ENCODE peak calls at places on chromosomes 11 and 22, in seven cellular contexts. Z is cerebellum; W is mesenchymal stem cell; O is activated CD4-positive, alpha-beta T cell treated with anti-CD3 and anti-CD28 coated beads for 24 hours; Q is hypothalamus; A is kidney tubule cell; G is activated CD4-positive, CD25-positive, alpha-beta regulatory T cell. F is an unnamed sample.

GRCh38 chr11:69460540-69461257 is 20.8 kb upstream of the LINC01488 start:
- DNase-seq in G (no peak), A (peak; percentile 82), O (no peak), W (peak; percentile 69), Z (no peak), Q (no peak), F (no peak)

GRCh38 chr11:17208257-17208999 is 642 bp upstream of the PIK3C2A start:
- DNase-seq in A (peak; percentile 81), G (no peak), Q (peak; percentile 83), Z (peak; percentile 79), W (peak; percentile 78), O (peak; percentile 7), F (peak; percentile 55)

GRCh38 chr11:69232821-69233760 is 60.9 kb upstream of the MYEOV start:
- DNase-seq in W (no peak), A (no peak), G (no peak), Q (no peak), Z (no peak), O (no peak), F (no peak)

GRCh38 chr22:37173709-37174108 is 14.3 kb downstream of the C1QTNF6 start:
- DNase-seq in Z (no peak), W (no peak), Q (no peak), O (no peak), G (no peak), A (no peak), F (no peak)

GRCh38 chr11:119668685-119669084 is 60.3 kb downstream of the NECTIN1 start:
- DNase-seq in A (no peak), O (no peak), Q (no peak), W (no peak), G (no peak), Z (no peak), F (no peak)

GRCh38 chr11:71064702-71065515 is 187.5 kb downstream of the SHANK2 start:
- DNase-seq in Z (no peak), Q (no peak), W (no peak), O (no peak), G (no peak), A (no peak), F (no peak)

GRCh38 chr11:130156108-130157022 is 3.2 kb upstream of the ST14 start:
- DNase-seq in W (no peak), O (no peak), Q (no peak), A (peak; percentile 61), Z (no peak), G (no peak), F (no peak)

GRCh38 chr22:29992341-29993275 is 87.7 kb upstream of the HORMAD2 start:
- DNase-seq in A (peak; percentile 30), O (no peak), Z (no peak), G (no peak), Q (no peak), W (no peak), F (peak; percentile 31)

GRCh38 chr11:2779499-2779980 is 79.7 kb upstream of the KCNQ1OT1 start:
- DNase-seq in G (no peak), A (no peak), W (no peak), O (no peak), Z (no peak), Q (no peak), F (no peak)

GRCh38 chr22:33274214-33274828 is 216.1 kb upstream of the SYN3 start:
- DNase-seq in O (no peak), Z (no peak), G (no peak), Q (no peak), W (no peak), A (peak; percentile 13), F (no peak)

GRCh38 chr11:111195192-111195591 is 50.3 kb upstream of the POU2AF2 start:
- DNase-seq in Z (no peak), A (no peak), Q (no peak), G (no peak), W (no peak), O (no peak), F (no peak)

GRCh38 chr22:29477919-29478318 is 2.1 kb upstream of the NEFH start:
- DNase-seq in Z (peak; percentile 33), Q (peak; percentile 18), G (no peak), W (no peak), O (no peak), A (no peak), F (no peak)

GRCh38 chr22:25094579-25094978 is 105.1 kb upstream of the CRYBB3 start:
- DNase-seq in A (no peak), W (no peak), G (no peak), Z (no peak), O (no peak), Q (no peak), F (no peak)

GRCh38 chr11:35424157-35424945 is 5.0 kb upstream of the SLC1A2 start:
- DNase-seq in O (no peak), Q (no peak), A (no peak), Z (no peak), G (no peak), W (no peak), F (no peak)

GRCh38 chr22:30605449-30606110 is 1.4 kb upstream of the TCN2 start:
- DNase-seq in Q (peak; percentile 13), W (peak; percentile 49), O (peak; percentile 27), G (no peak), A (peak; percentile 57), Z (no peak), F (no peak)

GRCh38 chr11:13168281-13168680 is 109.3 kb upstream of the BMAL1 start:
- DNase-seq in W (no peak), Q (no peak), Z (no peak), G (no peak), O (no peak), A (no peak), F (no peak)

GRCh38 chr11:68772936-68773335 is 21.6 kb upstream of the TESMIN start:
- DNase-seq in G (no peak), A (no peak), W (no peak), Q (no peak), O (no peak), Z (no peak), F (no peak)

GRCh38 chr11:70307176-70307575 is 36.7 kb downstream of the PPFIA1 start:
- DNase-seq in O (no peak), Q (no peak), A (no peak), W (no peak), Z (no peak), G (no peak), F (no peak)

F was measured in breast epithelium.